ENCODE peak calls at places on chromosomes 3 and 15, in four cellular contexts. R is H54, N is A549, T is IMR-90. Z is an unnamed sample.

GRCh38 chr15:85044251-85044853 is 62.7 kb downstream of the PDE8A start:
- DNase-seq in R (no peak), N (peak), T (peak), Z (peak)

GRCh38 chr3:30311781-30312180 is 294.6 kb upstream of the TGFBR2 start:
- DNase-seq in R (no peak), N (no peak), T (no peak), Z (no peak)

GRCh38 chr3:121529308-121529707 is 16.5 kb downstream of the POLQ start:
- DNase-seq in R (no peak), N (peak), T (peak), Z (no peak)

GRCh38 chr15:25618161-25618560 is 179.3 kb upstream of the UBE3A start:
- DNase-seq in R (no peak), N (no peak), T (no peak), Z (no peak)

GRCh38 chr3:97579365-97579764 is 185.2 kb upstream of the ARL6 start:
- DNase-seq in R (no peak), N (peak), T (no peak), Z (no peak)

GRCh38 chr15:62832231-62832630 is 210.3 kb upstream of the TPM1 start:
- DNase-seq in R (no peak), N (no peak), T (no peak), Z (no peak)

GRCh38 chr3:124520970-124521369 is 209.3 kb upstream of the UMPS start:
- DNase-seq in R (no peak), N (peak), T (peak), Z (peak)

GRCh38 chr15:39472661-39473657 is 107.9 kb upstream of the THBS1 start:
- DNase-seq in R (no peak), N (no peak), T (peak), Z (peak)

GRCh38 chr3:149532463-149533180 is 58.1 kb downstream of the TM4SF4 start:
- DNase-seq in R (no peak), N (no peak), T (no peak), Z (no peak)

GRCh38 chr3:22893631-22894377 is 309.3 kb upstream of the UBE2E2 start:
- DNase-seq in R (no peak), N (no peak), T (no peak), Z (no peak)

DNA sequence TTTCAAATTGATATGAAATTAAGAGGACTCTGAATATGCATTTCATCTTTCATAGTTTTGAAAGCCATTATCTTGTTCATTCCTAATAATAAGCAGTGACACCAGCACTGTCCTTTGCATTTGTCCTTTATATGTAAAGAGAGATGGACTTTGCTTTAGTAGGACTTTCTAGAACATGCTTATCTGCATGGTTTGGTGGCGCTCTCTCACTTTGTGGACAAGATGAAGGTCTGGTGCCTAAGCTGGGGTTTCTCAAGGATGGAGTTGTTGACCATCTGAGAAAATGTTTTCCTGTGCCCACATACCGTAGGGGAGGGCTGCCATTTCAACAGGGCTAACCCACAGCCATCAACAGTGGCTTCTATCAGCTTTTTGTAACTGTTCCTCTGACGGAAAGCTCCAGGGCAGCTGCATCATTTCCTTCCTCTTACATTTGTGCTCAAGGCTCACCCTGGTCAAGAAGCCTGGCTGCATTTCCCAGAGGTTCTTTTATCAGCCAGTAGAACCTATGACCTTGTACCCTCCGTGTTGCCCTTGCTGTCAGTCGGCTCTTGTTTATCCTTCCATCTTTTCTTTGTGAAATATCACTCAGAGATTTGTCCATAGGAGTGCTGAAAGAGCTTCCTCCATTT is 44.5 kb downstream of the ABHD2 start:
- DNase-seq in R (no peak), N (no peak), T (no peak), Z (no peak)
- TF ChIP-seq POLR2A in R (no peak), N (no peak), T (no peak), Z (peak)

GRCh38 chr15:67266870-67267269 is 12.3 kb downstream of the IQCH start:
- DNase-seq in R (no peak), N (no peak), T (no peak), Z (no peak)
- TF ChIP-seq POLR2A in R (no peak), N (no peak), T (no peak), Z (no peak)

GRCh38 chr3:157157836-157158235 is 2.1 kb downstream of the CCNL1 start:
- DNase-seq in R (no peak), N (no peak), T (no peak), Z (no peak)

GRCh38 chr3:157155591-157155990 is 4.4 kb downstream of the CCNL1 start:
- DNase-seq in R (no peak), N (no peak), T (no peak), Z (no peak)

GRCh38 chr3:157154563-157155333 is 5.2 kb downstream of the CCNL1 start:
- DNase-seq in R (no peak), N (no peak), T (no peak), Z (no peak)

GRCh38 chr3:157159037-157159761 is 748 bp downstream of the CCNL1 start:
- DNase-seq in R (no peak), N (peak), T (peak), Z (peak)

GRCh38 chr3:157156844-157157635 is 2.9 kb downstream of the CCNL1 start:
- DNase-seq in R (no peak), N (peak), T (peak), Z (no peak)
- TF ChIP-seq POLR2A in R (no peak), N (no peak), T (no peak), Z (no peak)

GRCh38 chr15:42581272-42581730 is 5.9 kb downstream of the STARD9 start:
- DNase-seq in R (no peak), N (peak), T (peak), Z (peak)
- TF ChIP-seq POLR2A in R (no peak), N (no peak), T (no peak), Z (peak)

GRCh38 chr3:4993276-4994143 is 14.3 kb downstream of the BHLHE40 start:
- DNase-seq in R (no peak), N (no peak), T (no peak), Z (no peak)
- TF ChIP-seq POLR2A in R (no peak), N (no peak), T (no peak), Z (no peak)

GRCh38 chr15:69317392-69317841 is 18.7 kb downstream of the PAQR5 start:
- DNase-seq in R (no peak), N (no peak), T (no peak), Z (no peak)
- TF ChIP-seq POLR2A in R (no peak), N (no peak), T (no peak), Z (no peak)

Z was measured in body of pancreas.